ENCODE peak calls at places on chromosomes 5 and 9, in seven cellular contexts. I, H, S, E, Z, V and R are unnamed samples.

GRCh38 chr9:124040935-124041816 is 29.6 kb downstream of the LHX2 start:
- DNase-seq in I (peak), H (no peak), S (peak), E (peak), Z (no peak), V (no peak), R (peak)

GRCh38 chr9:86535406-86535915 is 181.3 kb upstream of the TUT7 start:
- DNase-seq in I (no peak), H (no peak), S (no peak), E (no peak), Z (no peak), V (no peak), R (no peak)

GRCh38 chr5:60479542-60479941 is 220.4 kb downstream of the DEPDC1B start:
- DNase-seq in I (no peak), H (no peak), S (no peak), E (no peak), Z (no peak), V (no peak), R (no peak)

GRCh38 chr5:33772276-33772990 is 119.4 kb downstream of the ADAMTS12 start:
- DNase-seq in I (no peak), H (peak), S (no peak), E (no peak), Z (no peak), V (no peak), R (no peak)

GRCh38 chr9:134407123-134407779 is 81.0 kb downstream of the RXRA start:
- DNase-seq in I (peak), H (peak), S (peak), E (peak), Z (peak), V (peak), R (peak)

GRCh38 chr9:99628843-99629242 is 192.8 kb upstream of the NR4A3 start:
- DNase-seq in I (no peak), H (no peak), S (no peak), E (no peak), Z (no peak), V (no peak), R (no peak)

GRCh38 chr9:20178679-20179078 is 389.8 kb upstream of the SLC24A2 start:
- DNase-seq in I (no peak), H (no peak), S (no peak), E (no peak), Z (no peak), V (no peak), R (no peak)

GRCh38 chr5:32710859-32711692 is at the start of gene NPR3:
- DNase-seq in I (no peak), H (no peak), S (peak), E (no peak), Z (no peak), V (no peak), R (no peak)

GRCh38 chr5:63959177-63959982 is 2.9 kb downstream of the HTR1A start:
- DNase-seq in I (no peak), H (peak), S (peak), E (no peak), Z (no peak), V (no peak), R (no peak)

GRCh38 chr9:32581512-32582143 is 8.7 kb upstream of the NDUFB6 start:
- DNase-seq in I (no peak), H (peak), S (no peak), E (no peak), Z (no peak), V (no peak), R (no peak)

GRCh38 chr9:93171261-93171660 is 12.7 kb upstream of the WNK2 start:
- DNase-seq in I (no peak), H (no peak), S (peak), E (no peak), Z (no peak), V (no peak), R (no peak)

GRCh38 chr5:126849101-126849678 is 72.3 kb downstream of the LMNB1 start:
- DNase-seq in I (no peak), H (no peak), S (no peak), E (no peak), Z (no peak), V (no peak), R (no peak)

GRCh38 chr5:177389368-177390169 is 5.3 kb downstream of the SLC34A1 start:
- DNase-seq in I (no peak), H (peak), S (no peak), E (no peak), Z (no peak), V (no peak), R (peak)

GRCh38 chr9:134809296-134809695 is 71.3 kb upstream of the FCN2 start:
- DNase-seq in I (no peak), H (no peak), S (no peak), E (no peak), Z (no peak), V (no peak), R (no peak)

GRCh38 chr9:84839538-84839937 is 170.0 kb downstream of the NTRK2 start:
- DNase-seq in I (no peak), H (peak), S (no peak), E (no peak), Z (no peak), V (no peak), R (no peak)

GRCh38 chr9:33661186-33661585 is 134.2 kb upstream of the PRSS3 start:
- DNase-seq in I (no peak), H (no peak), S (no peak), E (no peak), Z (no peak), V (no peak), R (no peak)

GRCh38 chr9:23821400-23822181 is 4.4 kb downstream of the ELAVL2 start:
- DNase-seq in I (peak), H (peak), S (peak), E (no peak), Z (no peak), V (no peak), R (no peak)

GRCh38 chr9:5793812-5794211 is 39.1 kb downstream of the ERMP1 start:
- DNase-seq in I (no peak), H (no peak), S (no peak), E (no peak), Z (no peak), V (no peak), R (no peak)

GRCh38 chr9:80467632-80468031 is 895.9 kb downstream of the TLE4 start:
- DNase-seq in I (no peak), H (peak), S (no peak), E (peak), Z (no peak), V (no peak), R (no peak)

GRCh38 chr5:116629168-116629567 is 54.5 kb upstream of the SEMA6A start:
- DNase-seq in I (no peak), H (no peak), S (no peak), E (no peak), Z (no peak), V (no peak), R (no peak)

GRCh38 chr5:958701-959571 is 49.7 kb upstream of the NKD2 start:
- DNase-seq in I (peak), H (peak), S (no peak), E (peak), Z (no peak), V (no peak), R (no peak)

GRCh38 chr5:100761192-100761591 is 141.9 kb downstream of the ST8SIA4 start:
- DNase-seq in I (no peak), H (no peak), S (no peak), E (no peak), Z (no peak), V (no peak), R (no peak)

GRCh38 chr5:65873181-65873580 is 53.2 kb upstream of the ERBIN start:
- DNase-seq in I (no peak), H (peak), S (no peak), E (no peak), Z (no peak), V (no peak), R (no peak)

GRCh38 chr9:614421-614820 is 227.1 kb upstream of the DMRT1 start:
- DNase-seq in I (no peak), H (no peak), S (no peak), E (no peak), Z (no peak), V (no peak), R (no peak)

GRCh38 chr9:617441-618085 is 223.9 kb upstream of the DMRT1 start:
- DNase-seq in I (no peak), H (no peak), S (no peak), E (peak), Z (no peak), V (no peak), R (no peak)

GRCh38 chr9:616694-617093 is 224.8 kb upstream of the DMRT1 start:
- DNase-seq in I (no peak), H (no peak), S (no peak), E (no peak), Z (no peak), V (no peak), R (no peak)

GRCh38 chr9:613771-614347 is 227.6 kb upstream of the DMRT1 start:
- DNase-seq in I (peak), H (peak), S (no peak), E (peak), Z (peak), V (peak), R (no peak)

DNA sequence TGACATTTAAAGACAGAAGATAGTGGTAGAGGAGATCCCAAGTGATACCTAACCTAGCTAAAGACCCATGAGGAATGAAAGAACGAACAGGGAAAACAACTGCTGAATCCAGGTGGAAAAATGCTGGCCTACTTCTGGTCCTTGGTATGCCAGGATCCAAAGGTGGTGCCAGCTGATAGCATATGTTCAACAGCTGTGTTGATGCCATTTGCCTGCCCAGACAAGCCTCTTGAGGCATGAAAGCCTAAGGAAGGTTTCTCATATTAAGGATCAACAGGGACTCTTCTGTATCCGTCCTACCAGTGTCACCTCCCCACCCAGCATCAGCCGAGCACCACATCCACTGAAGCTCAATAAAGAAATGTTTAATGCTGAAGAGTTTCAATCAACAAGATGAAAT is 225.7 kb upstream of the DMRT1 start:
- DNase-seq in I (peak), H (peak), S (no peak), E (no peak), Z (no peak), V (no peak), R (no peak)
- H3K27ac ChIP-seq in I (no peak), H (no peak), S (no peak), E (no peak), Z (no peak), V (no peak), R (no peak)

DNA sequence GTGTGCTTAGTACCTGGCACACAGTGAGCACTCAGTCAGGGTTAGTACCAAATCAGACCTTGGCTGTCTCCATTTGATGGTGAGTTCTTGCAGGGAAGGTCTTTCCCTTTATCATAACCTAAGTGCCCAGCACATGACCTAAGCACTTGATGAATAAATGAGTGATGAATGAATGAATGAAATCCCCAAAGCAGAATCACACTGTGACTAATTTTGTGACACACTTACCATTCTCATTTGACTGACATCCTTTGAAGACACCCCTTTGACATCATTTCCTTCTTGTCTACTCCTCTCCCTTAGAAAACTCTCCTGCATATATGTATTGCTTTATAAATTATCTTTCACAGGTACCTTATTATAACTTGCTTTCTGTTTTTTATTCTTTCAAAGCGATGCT is 130.2 kb upstream of the ELL2 start:
- DNase-seq in I (no peak), H (no peak), S (no peak), E (no peak), Z (no peak), V (no peak), R (no peak)
- TF ChIP-seq CTCF in I (no peak), H (no peak), S (no peak), E (no peak), Z (no peak), V (no peak), R (no peak)

GRCh38 chr5:91884036-91884435 is 500.9 kb upstream of the ARRDC3 start:
- DNase-seq in I (no peak), H (no peak), S (no peak), E (no peak), Z (no peak), V (no peak), R (no peak)

GRCh38 chr5:91885291-91886265 is 502.5 kb upstream of the ARRDC3 start:
- DNase-seq in I (no peak), H (no peak), S (no peak), E (no peak), Z (no peak), V (no peak), R (no peak)

GRCh38 chr5:91888810-91889209 is 505.7 kb upstream of the ARRDC3 start:
- DNase-seq in I (no peak), H (no peak), S (no peak), E (no peak), Z (no peak), V (no peak), R (no peak)
- H3K27ac ChIP-seq in I (no peak), H (no peak), S (no peak), E (no peak), Z (no peak), V (no peak), R (no peak)

DNA sequence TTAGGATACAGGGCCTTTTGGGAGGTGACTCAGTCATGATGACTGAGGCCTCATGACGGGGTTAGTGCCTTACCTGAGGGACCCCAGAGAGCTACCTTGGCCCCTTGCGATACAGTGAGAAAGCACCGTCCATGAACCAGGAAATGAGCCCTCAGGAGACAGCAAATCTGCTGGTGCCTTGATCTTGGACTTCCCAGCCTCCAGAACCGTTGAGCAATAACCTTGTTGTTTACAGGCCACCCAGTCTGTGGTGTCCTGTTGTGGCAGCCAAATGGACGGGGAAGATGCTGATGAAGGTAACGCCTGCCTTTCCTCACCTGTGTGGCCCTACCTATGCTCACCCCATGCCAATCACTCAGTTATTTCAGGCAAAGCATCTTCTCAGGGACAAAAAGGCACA is 5.6 kb upstream of the GFPT2 start:
- DNase-seq in I (no peak), H (no peak), S (no peak), E (no peak), Z (no peak), V (no peak), R (no peak)
- TF ChIP-seq CTCF in I (no peak), H (no peak), S (no peak), E (no peak), Z (no peak), V (no peak), R (no peak)

DNA sequence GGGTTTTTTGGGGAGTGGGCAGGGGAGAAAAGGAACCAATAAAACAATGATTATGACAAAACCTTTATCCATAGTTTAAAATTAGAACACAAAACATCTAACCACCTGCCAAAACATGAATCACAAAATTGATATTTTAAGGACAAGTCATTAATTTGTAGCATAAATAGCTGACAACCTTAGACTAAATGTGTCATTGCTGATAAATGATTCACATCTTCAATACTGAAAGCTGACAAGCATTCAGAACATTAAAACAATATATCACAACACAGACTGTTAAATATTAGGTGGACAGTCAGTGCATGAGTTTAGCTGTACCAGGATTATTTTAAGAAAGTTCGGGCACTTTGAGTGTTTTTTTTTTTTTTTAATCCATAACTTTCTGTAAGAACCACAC is 71.5 kb downstream of the NR3C1 start:
- DNase-seq in I (no peak), H (no peak), S (no peak), E (no peak), Z (no peak), V (no peak), R (no peak)
- H3K27ac ChIP-seq in I (no peak), H (no peak), S (no peak), E (no peak), Z (no peak), V (no peak), R (no peak)

GRCh38 chr5:149830579-149830978 is 100.5 kb downstream of the PPARGC1B start:
- DNase-seq in I (no peak), H (no peak), S (no peak), E (no peak), Z (no peak), V (no peak), R (no peak)

GRCh38 chr5:149827501-149827990 is 97.4 kb downstream of the PPARGC1B start:
- DNase-seq in I (no peak), H (no peak), S (no peak), E (no peak), Z (no peak), V (no peak), R (no peak)

GRCh38 chr5:149831492-149831891 is 101.4 kb downstream of the PPARGC1B start:
- DNase-seq in I (no peak), H (peak), S (no peak), E (no peak), Z (no peak), V (no peak), R (no peak)

GRCh38 chr5:149828161-149829011 is 98.3 kb downstream of the PPARGC1B start:
- DNase-seq in I (peak), H (peak), S (no peak), E (peak), Z (peak), V (peak), R (peak)

GRCh38 chr5:149829954-149830353 is 99.8 kb downstream of the PPARGC1B start:
- DNase-seq in I (no peak), H (no peak), S (no peak), E (no peak), Z (no peak), V (no peak), R (no peak)
- TF ChIP-seq CTCF in I (no peak), H (peak), S (no peak), E (peak), Z (no peak), V (no peak), R (no peak)

GRCh38 chr9:89438194-89438593 is 59.7 kb downstream of the SEMA4D start:
- DNase-seq in I (no peak), H (no peak), S (peak), E (no peak), Z (no peak), V (no peak), R (no peak)

GRCh38 chr9:89436963-89437625 is 60.8 kb downstream of the SEMA4D start:
- DNase-seq in I (peak), H (peak), S (no peak), E (no peak), Z (no peak), V (no peak), R (peak)

GRCh38 chr9:89439571-89439970 is 58.3 kb downstream of the SEMA4D start:
- DNase-seq in I (no peak), H (no peak), S (peak), E (no peak), Z (no peak), V (no peak), R (no peak)

GRCh38 chr9:89436326-89436725 is 61.6 kb downstream of the SEMA4D start:
- DNase-seq in I (no peak), H (no peak), S (no peak), E (no peak), Z (no peak), V (no peak), R (no peak)

GRCh38 chr9:89437772-89438171 is 60.1 kb downstream of the SEMA4D start:
- DNase-seq in I (no peak), H (no peak), S (peak), E (no peak), Z (no peak), V (no peak), R (no peak)
- H3K27ac ChIP-seq in I (peak), H (no peak), S (no peak), E (no peak), Z (no peak), V (no peak), R (peak)

GRCh38 chr9:116166713-116167112 is 13.1 kb downstream of the PAPPA start:
- DNase-seq in I (no peak), H (no peak), S (no peak), E (no peak), Z (no peak), V (no peak), R (no peak)

GRCh38 chr9:116162241-116162781 is 8.7 kb downstream of the PAPPA start:
- DNase-seq in I (no peak), H (no peak), S (no peak), E (no peak), Z (no peak), V (no peak), R (no peak)

GRCh38 chr9:116165912-116166311 is 12.3 kb downstream of the PAPPA start:
- DNase-seq in I (no peak), H (no peak), S (no peak), E (no peak), Z (no peak), V (no peak), R (no peak)

GRCh38 chr9:116160676-116161571 is 7.3 kb downstream of the PAPPA start:
- DNase-seq in I (no peak), H (no peak), S (no peak), E (no peak), Z (no peak), V (no peak), R (no peak)

DNA sequence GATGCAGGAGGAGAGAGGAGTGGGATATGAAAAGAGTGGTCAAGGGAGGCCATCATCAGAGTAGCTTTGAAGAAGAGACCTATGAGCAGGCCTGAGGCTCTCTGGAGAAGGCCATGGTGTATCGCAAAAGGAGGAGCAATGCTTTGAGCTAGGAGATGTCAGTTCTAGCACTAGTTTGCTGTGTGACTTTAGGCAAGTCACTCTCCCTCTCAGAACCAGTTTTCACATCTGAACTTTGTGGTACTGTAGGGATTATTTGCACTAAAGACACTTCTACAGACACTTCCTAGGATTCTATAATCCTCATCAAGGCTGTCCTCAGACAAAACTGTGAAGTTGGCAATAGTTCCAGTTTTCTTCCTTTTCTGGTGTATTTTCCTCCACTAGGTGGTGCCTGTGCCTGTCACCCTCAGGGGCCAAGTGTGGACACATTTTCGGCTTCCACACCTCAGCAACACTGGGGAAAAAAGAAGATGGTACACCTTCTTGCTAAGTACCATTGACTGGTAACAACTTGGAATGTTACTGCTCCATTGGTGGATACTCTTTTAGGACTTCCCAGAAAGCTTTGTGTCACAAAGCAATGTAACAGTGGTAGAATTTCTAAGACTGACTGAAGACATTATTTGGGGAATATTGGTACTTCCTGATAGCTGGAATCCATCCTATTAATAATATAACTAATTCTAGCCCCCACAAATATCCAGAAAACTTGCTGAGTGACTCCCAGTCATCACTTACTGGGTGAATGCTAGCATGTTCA is 9.9 kb downstream of the PAPPA start:
- DNase-seq in I (no peak), H (no peak), S (no peak), E (no peak), Z (no peak), V (no peak), R (no peak)
- TF ChIP-seq CTCF in I (no peak), H (peak), S (peak), E (peak), Z (no peak), V (no peak), R (no peak)